ENCODE peak calls at places on chromosomes 5 and 9, in five cellular contexts. R, H, Y, C and I are unnamed samples.
A peak's percentile ranks its signal among the peaks of the same experiment; 100 is the strongest.

GRCh38 chr9:21519855-21520434 is 37.8 kb upstream of the IFNE start:
- DNase-seq in R (no peak), H (no peak), C (no peak), Y (no peak), I (no peak)

GRCh38 chr5:60943624-60944023 is 1.2 kb downstream of the ERCC8 start:
- DNase-seq in Y (no peak), H (no peak), C (peak; percentile 9), R (no peak), I (no peak)

GRCh38 chr5:82274343-82275266 is 3.5 kb downstream of the RPS23 start:
- DNase-seq in Y (no peak), H (no peak), C (peak; percentile 44), R (no peak), I (no peak)

GRCh38 chr9:38227061-38227540 is 158.1 kb upstream of the SHB start:
- DNase-seq in H (peak; percentile 23), Y (no peak), R (no peak), C (peak; percentile 88), I (no peak)

GRCh38 chr9:20209421-20210340 is 412.6 kb downstream of the MLLT3 start:
- DNase-seq in C (no peak), Y (no peak), H (peak; percentile 2), R (no peak), I (no peak)

GRCh38 chr9:121650220-121651013 is 1.0 kb upstream of the DAB2IP start:
- DNase-seq in C (peak; percentile 27), H (no peak), R (peak; percentile 81), Y (peak; percentile 61), I (no peak)

GRCh38 chr5:54663876-54664275 is 146.3 kb downstream of the SNX18 start:
- DNase-seq in R (peak; percentile 78), H (no peak), Y (no peak), C (no peak), I (peak; percentile 75)

GRCh38 chr5:87268970-87269377 is 1.3 kb downstream of the RASA1 start:
- DNase-seq in Y (no peak), R (no peak), H (no peak), C (no peak), I (no peak)

GRCh38 chr5:59285300-59286017 is 608.1 kb downstream of the PDE4D start:
- DNase-seq in Y (no peak), R (no peak), C (no peak), H (no peak), I (no peak)

GRCh38 chr9:83291196-83291595 is 228.3 kb upstream of the RASEF start:
- DNase-seq in C (no peak), H (no peak), Y (no peak), R (no peak), I (no peak)

GRCh38 chr9:19373527-19373926 is 6.5 kb downstream of the RPS6 start:
- DNase-seq in Y (no peak), C (no peak), H (no peak), R (no peak), I (no peak)

GRCh38 chr5:130213607-130214006 is 309.3 kb downstream of the CHSY3 start:
- DNase-seq in Y (no peak), H (no peak), R (no peak), C (no peak), I (no peak)

GRCh38 chr5:16669776-16670175 is 53.0 kb upstream of the RETREG1 start:
- DNase-seq in H (no peak), Y (no peak), C (no peak), R (no peak), I (no peak)

GRCh38 chr5:12272389-12272788 is 368.1 kb upstream of the CTNND2 start:
- DNase-seq in H (no peak), C (no peak), R (no peak), Y (no peak), I (no peak)

GRCh38 chr5:102600964-102601363 is 102.2 kb upstream of the SLCO6A1 start:
- DNase-seq in Y (no peak), H (no peak), R (no peak), C (peak; percentile 3), I (no peak)

GRCh38 chr9:97078362-97078761 is 39.4 kb upstream of the CTSV start:
- DNase-seq in C (no peak), H (no peak), R (no peak), Y (no peak), I (no peak)

GRCh38 chr9:714675-715074 is 126.8 kb upstream of the DMRT1 start:
- DNase-seq in H (no peak), R (no peak), C (no peak), Y (no peak), I (no peak)

GRCh38 chr9:715310-715709 is 126.2 kb upstream of the DMRT1 start:
- DNase-seq in H (no peak), R (no peak), Y (no peak), C (no peak), I (no peak)

GRCh38 chr9:717722-718121 is 123.8 kb upstream of the DMRT1 start:
- DNase-seq in Y (no peak), H (no peak), R (no peak), C (no peak), I (no peak)

GRCh38 chr9:713046-713445 is 128.5 kb upstream of the DMRT1 start:
- DNase-seq in H (no peak), Y (no peak), C (no peak), R (no peak), I (no peak)

GRCh38 chr9:715743-716400 is 125.6 kb upstream of the DMRT1 start:
- DNase-seq in C (no peak), H (no peak), R (no peak), Y (no peak), I (no peak)
- TF ChIP-seq EP300 in C (no peak), H (no peak), R (peak; percentile 97), Y (no peak), I (peak; percentile 97)

GRCh38 chr5:5665225-5666075 is 243.0 kb downstream of the ICE1 start:
- DNase-seq in C (peak; percentile 44), H (no peak), R (no peak), Y (no peak), I (no peak)
- H3K9me3 ChIP-seq in C (no peaks in the 10 kb centered on the region), H (no peaks in the 10 kb centered on the region), R (no peaks in the 10 kb centered on the region), Y (no peaks in the 10 kb centered on the region), I (no peaks in the 10 kb centered on the region)

DNA sequence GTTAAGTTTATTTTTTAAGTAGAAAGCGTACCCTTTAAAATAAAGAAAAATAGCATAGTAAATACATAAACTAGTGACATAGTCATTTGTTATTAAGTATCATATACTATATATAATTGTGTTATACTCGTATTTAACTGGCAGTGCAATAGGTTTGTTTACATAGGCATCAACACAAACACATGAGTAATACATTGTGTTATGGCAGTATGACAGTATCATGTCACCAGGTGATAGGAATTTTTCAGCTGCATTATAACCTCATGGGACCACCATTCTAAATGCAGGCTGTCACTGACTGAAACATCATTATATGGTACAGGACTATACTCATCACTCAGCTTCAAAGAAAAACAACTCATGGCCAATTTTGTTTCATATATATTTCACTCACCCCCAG is 8.4 kb upstream of the RIC1 start:
- DNase-seq in H (no peak), Y (no peak), R (no peak), C (no peak), I (no peak)
- TF ChIP-seq EP300 in H (no peak), Y (no peak), R (no peak), C (no peak), I (no peak)

DNA sequence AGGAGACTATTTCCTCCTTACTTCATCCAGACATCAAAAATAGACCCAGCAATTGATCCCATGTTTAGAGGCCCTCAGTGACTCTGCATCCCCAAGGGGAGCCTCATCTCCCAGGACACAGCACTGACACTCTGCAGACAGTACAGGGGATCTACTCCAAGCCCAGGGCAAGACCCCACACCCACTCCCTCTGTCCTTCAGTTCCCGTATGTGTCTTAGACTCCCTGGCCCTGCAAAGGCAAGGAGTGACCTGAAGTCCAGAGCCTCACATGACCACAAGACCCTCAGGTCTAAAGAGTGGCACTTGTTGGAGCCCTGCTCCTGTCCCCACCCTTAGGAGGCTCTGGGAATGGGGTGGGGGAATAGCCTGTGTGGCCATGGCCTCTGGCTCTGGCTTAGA is 21.7 kb downstream of the IGIP start:
- DNase-seq in R (no peak), C (no peak), H (no peak), Y (no peak), I (no peak)
- H3K9me3 ChIP-seq in R (no peaks in the 10 kb centered on the region), C (no peaks in the 10 kb centered on the region), H (no peaks in the 10 kb centered on the region), Y (no peaks in the 10 kb centered on the region), I (no peaks in the 10 kb centered on the region)

GRCh38 chr5:173303878-173304590 is 24.2 kb downstream of the STC2 start:
- DNase-seq in R (no peak), Y (no peak), H (no peak), C (peak; percentile 83), I (no peak)
- TF ChIP-seq EP300 in R (no peak), Y (no peak), H (no peak), C (peak; percentile 58), I (no peak)

GRCh38 chr5:2865856-2866546 is 114.5 kb upstream of the IRX2 start:
- DNase-seq in Y (no peak), R (no peak), C (no peak), H (no peak), I (no peak)
- H3K9me3 ChIP-seq in Y (no peaks in the 10 kb centered on the region), R (no peaks in the 10 kb centered on the region), C (no peaks in the 10 kb centered on the region), H (no peaks in the 10 kb centered on the region), I (no peaks in the 10 kb centered on the region)

GRCh38 chr9:85264695-85265094 is 477.1 kb downstream of the AGTPBP1 start:
- DNase-seq in Y (no peak), H (no peak), R (no peak), C (no peak), I (no peak)
- TF ChIP-seq EP300 in Y (no peak), H (no peak), R (no peak), C (no peak), I (no peak)

GRCh38 chr9:75372499-75373268 is 284.4 kb downstream of the OSTF1 start:
- DNase-seq in R (no peak), C (no peak), Y (no peak), H (no peak), I (no peak)
- H3K9me3 ChIP-seq in R (no peaks in the 10 kb centered on the region), C (no peaks in the 10 kb centered on the region), Y (no peaks in the 10 kb centered on the region), H (no peaks in the 10 kb centered on the region), I (no peaks in the 10 kb centered on the region)

DNA sequence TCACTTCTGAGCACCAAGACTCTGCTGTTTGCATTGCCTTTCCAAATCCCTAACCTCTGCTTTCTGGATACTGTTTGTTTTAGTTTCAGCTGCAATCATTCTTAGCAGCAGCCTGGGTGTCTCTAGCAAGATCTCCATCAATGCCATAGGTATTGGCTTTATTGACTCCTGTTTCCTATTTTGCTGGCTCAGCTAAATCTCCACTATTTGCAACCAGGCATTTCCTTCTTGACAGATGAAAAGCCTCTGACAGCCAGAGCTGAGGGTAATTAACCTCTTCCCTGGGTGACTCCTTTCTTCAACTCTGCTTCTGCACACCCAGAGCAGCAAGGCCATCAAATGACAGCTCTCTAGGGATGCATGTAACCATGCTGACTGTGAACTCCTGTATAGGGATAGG is 293.5 kb downstream of the TRIM32 start:
- DNase-seq in C (no peak), H (no peak), R (no peak), Y (no peak), I (no peak)
- TF ChIP-seq EP300 in C (no peak), H (no peak), R (no peak), Y (no peak), I (no peak)